ENCODE peak calls at places on chromosomes 12 and 14, in five cellular contexts. S, Z, A, I and Q are unnamed samples.

GRCh38 chr12:113874999-113875561 is 91.0 kb downstream of the RBM19 start:
- DNase-seq in S (no peak), A (no peak), I (no peak), Z (no peak), Q (no peak)

GRCh38 chr14:105865266-105865903 is 339.0 kb downstream of the TMEM121 start:
- DNase-seq in Z (no peak), I (no peak), A (no peak), S (no peak), Q (no peak)

GRCh38 chr12:62459976-62460375 is 6.7 kb upstream of the MON2 start:
- DNase-seq in A (no peak), I (no peak), S (no peak), Z (no peak), Q (no peak)

GRCh38 chr14:56648508-56649301 is 69.1 kb downstream of the TMEM260 start:
- DNase-seq in Z (no peak), I (no peak), A (no peak), S (no peak), Q (no peak)

GRCh38 chr12:48454675-48455074 is 17.7 kb upstream of the ANP32D start:
- DNase-seq in S (peak), Z (peak), I (no peak), A (no peak), Q (peak)

GRCh38 chr12:38138225-38139221 is 178.1 kb upstream of the ALG10B start:
- DNase-seq in S (peak), I (peak), A (no peak), Z (peak), Q (peak)

GRCh38 chr12:124579921-124580517 is 12.6 kb upstream of the NCOR2 start:
- DNase-seq in A (no peak), I (no peak), S (no peak), Z (no peak), Q (no peak)

GRCh38 chr12:93145086-93145485 is 216.0 kb upstream of the EEA1 start:
- DNase-seq in S (no peak), Z (no peak), I (no peak), A (no peak), Q (no peak)

GRCh38 chr14:82533351-82533750 is 999.7 kb upstream of the SEL1L start:
- DNase-seq in I (no peak), S (no peak), A (no peak), Z (no peak), Q (no peak)

GRCh38 chr12:127459166-127459565 is 807.8 kb upstream of the TMEM132C start:
- DNase-seq in S (no peak), Z (no peak), I (no peak), A (no peak), Q (no peak)

GRCh38 chr14:104303705-104304425 is 165.5 kb downstream of the KIF26A start:
- DNase-seq in I (no peak), A (no peak), Z (no peak), S (no peak), Q (no peak)

GRCh38 chr14:95507701-95508103 is 8.7 kb downstream of the SYNE3 start:
- DNase-seq in A (no peak), S (no peak), I (no peak), Z (no peak), Q (no peak)

GRCh38 chr14:100084591-100084990 is 19.4 kb downstream of the EVL start:
- DNase-seq in Z (no peak), I (no peak), S (no peak), A (no peak), Q (no peak)

GRCh38 chr14:95235767-95236166 is 78.4 kb upstream of the DICER1 start:
- DNase-seq in S (no peak), A (no peak), I (no peak), Z (no peak), Q (no peak)

GRCh38 chr14:68644101-68644500 is 148.8 kb downstream of the ZFP36L1 start:
- DNase-seq in S (no peak), Z (no peak), I (no peak), A (no peak), Q (no peak)

GRCh38 chr12:29783773-29784666 is at the start of gene TMTC1:
- DNase-seq in I (no peak), S (no peak), A (peak), Z (no peak), Q (no peak)

GRCh38 chr14:62002636-62003035 is 240.4 kb downstream of the SNAPC1 start:
- DNase-seq in A (no peak), Z (no peak), S (no peak), I (no peak), Q (no peak)

GRCh38 chr12:73629171-73629570 is 908.5 kb upstream of the ATXN7L3B start:
- DNase-seq in I (no peak), Z (no peak), S (no peak), A (no peak), Q (no peak)

GRCh38 chr12:102067574-102068258 is 5.9 kb upstream of the WASHC3 start:
- DNase-seq in S (no peak), I (no peak), A (no peak), Z (no peak), Q (no peak)

GRCh38 chr14:96149131-96149530 is 55.5 kb upstream of the BDKRB2 start:
- DNase-seq in I (no peak), Z (no peak), S (no peak), A (no peak), Q (no peak)

GRCh38 chr14:23352506-23353432 is at the start of gene SLC22A17:
- DNase-seq in I (no peak), Z (peak), S (no peak), A (no peak), Q (peak)

DNA sequence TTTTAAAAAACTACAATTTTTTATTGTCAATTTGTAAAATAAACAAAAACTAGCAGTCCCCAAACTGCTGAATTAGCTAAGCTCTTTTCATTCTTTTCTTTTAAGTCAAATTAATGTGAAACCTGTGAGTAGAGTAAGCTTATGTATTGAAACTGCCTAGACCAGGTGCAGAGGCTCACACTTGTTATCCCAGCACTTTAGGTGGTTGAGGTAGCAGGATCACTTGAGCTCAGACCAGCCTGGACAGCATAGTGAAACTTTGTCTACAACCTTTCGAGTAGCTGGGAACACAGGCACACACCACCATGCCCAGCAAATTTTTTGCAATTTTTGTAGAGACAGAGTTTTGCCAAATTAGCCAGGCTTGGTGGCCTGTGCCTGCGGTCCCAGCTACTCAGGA is 26.4 kb downstream of the SCFD1 start:
- DNase-seq in I (no peak), Z (no peak), A (no peak), S (no peak), Q (no peak)
- TF ChIP-seq SRF in I (no peak), Z (no peak), A (no peak), S (no peak), Q (no peak)

GRCh38 chr12:53180270-53180930 is at the start of the genes CSAD and ZNF740:
- DNase-seq in S (peak), Z (peak), I (peak), A (peak), Q (peak)
- TF ChIP-seq POLR2AphosphoS5 in S (peak), Z (peak), I (peak), A (no peak), Q (peak)

GRCh38 chr12:90514325-90514724 is 440.7 kb downstream of the CCER1 start:
- DNase-seq in A (no peak), Z (no peak), S (no peak), I (no peak), Q (no peak)
- TF ChIP-seq ZNF274 in A (no peak), Z (no peak), S (no peak), I (no peak), Q (no peak)

DNA sequence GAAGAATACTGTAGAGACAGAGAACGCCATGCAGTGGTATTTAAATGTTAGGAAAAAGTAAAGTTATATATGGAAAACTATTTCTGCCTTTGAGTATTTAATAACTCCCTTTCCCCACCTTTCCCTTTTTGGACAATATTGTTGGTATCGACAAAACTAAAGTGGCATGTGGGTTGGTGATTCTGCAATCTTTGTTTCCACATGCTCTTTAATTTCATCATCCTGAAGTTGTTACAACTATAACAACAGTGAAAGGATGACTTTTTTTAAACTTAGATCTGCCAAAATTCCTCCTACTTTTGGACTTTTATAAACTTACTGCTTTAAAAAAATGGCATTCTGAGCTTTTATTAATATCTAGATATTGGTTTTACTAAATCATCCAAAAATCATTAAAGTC is 25.3 kb downstream of the TTC8 start:
- DNase-seq in I (no peak), A (no peak), Z (no peak), S (no peak), Q (no peak)
- TF ChIP-seq SRF in I (no peak), A (no peak), Z (no peak), S (no peak), Q (no peak)

DNA sequence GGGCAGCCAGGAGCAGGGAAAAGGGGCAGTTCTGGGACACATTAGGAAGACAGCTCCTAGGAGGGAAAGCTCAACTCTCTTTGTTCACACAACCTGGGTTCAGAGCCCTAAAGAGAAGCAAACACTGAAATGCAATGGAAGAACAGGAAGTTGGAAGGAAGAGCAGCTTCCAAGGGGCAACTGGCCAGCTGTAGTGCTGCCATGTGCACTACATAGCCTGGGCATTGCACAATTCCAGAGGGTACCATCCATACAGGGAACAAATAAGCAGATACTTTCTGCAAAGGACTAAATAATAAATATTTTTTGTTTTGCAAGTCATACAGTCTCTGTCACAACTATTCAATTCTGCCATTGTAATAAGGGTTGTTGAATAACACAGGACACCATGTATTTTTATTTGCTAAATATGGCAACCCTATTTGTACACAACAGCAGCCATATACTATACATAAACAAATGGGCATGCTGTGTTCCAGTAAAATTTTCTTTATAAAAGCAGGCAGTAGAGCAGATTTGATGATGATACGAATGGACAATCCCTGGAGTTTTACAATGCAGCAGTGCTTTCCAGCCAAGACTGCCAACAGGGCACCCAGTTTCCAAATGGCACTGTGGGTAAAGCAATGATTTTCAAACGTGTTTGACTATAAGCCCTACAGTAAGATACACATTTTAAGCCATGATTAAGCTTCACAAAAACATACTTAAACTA is 282.9 kb downstream of the NUAK1 start:
- DNase-seq in I (no peak), S (no peak), Z (no peak), A (no peak), Q (no peak)
- TF ChIP-seq POLR2AphosphoS5 in I (no peak), S (no peak), Z (no peak), A (no peak), Q (no peak)

DNA sequence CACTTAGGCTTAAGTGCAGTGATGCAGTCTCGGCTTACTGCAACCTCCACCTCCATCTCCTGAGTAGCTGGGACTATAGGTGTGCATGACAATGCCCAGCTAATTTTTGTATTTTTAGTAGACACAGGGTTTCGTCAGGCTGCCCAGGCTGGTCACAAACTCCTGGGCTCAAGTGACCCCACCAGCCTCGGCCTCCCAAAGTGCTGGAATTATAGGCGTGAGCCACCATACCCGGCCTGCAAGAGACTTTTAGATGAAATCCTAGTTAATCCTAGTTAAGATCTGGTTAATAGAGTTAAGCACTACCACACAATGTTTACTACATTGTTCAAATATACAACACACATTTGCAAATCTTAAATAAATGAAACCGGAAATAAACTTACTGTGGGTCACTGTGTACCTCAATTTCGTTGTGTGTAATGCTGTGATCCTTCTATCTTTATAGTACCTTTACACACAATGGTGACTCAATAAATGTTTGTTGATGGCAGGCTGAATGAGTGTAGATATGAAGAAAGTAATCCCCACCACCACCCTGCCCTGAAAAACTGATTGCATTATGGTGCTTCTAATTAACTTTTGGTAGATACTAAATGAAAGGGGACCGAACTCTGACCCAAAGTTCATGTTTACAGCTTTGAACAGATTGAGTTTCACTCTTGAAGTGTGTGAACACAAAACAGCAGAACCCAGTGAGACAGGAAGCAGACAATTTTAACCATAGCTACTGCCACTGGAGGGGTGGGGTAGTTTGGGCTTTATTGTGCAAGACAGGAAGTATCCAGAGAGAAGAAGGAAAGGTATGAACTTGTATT is 196.7 kb upstream of the AMIGO2 start:
- DNase-seq in I (peak), A (no peak), S (peak), Z (peak), Q (no peak)
- TF ChIP-seq ZNF274 in I (no peak), A (no peak), S (no peak), Z (no peak), Q (no peak)

GRCh38 chr14:77208979-77209318 is 27.4 kb downstream of the TMEM63C start:
- DNase-seq in Z (no peak), S (no peak), I (no peak), A (no peak), Q (no peak)

GRCh38 chr14:77214216-77214615 is 32.6 kb downstream of the TMEM63C start:
- DNase-seq in Z (no peak), S (no peak), I (no peak), A (no peak), Q (no peak)

GRCh38 chr14:77213657-77214016 is 32.0 kb downstream of the TMEM63C start:
- DNase-seq in I (no peak), S (no peak), Z (no peak), A (no peak), Q (no peak)

GRCh38 chr14:77212097-77212873 is 30.7 kb downstream of the TMEM63C start:
- DNase-seq in S (no peak), A (no peak), Z (no peak), I (no peak), Q (no peak)

GRCh38 chr14:77212933-77213656 is 31.5 kb downstream of the TMEM63C start:
- DNase-seq in I (no peak), S (peak), A (peak), Z (peak), Q (peak)
- TF ChIP-seq SRF in I (no peak), S (no peak), A (no peak), Z (no peak), Q (no peak)